ENCODE peak calls at places on chromosome 1, in five cellular contexts. O, V, N, F and P are unnamed samples.

GRCh38 chr1:11458811-11459275 is 20.1 kb upstream of the DISP3 start:
- DNase-seq in V (no peak), F (no peak), O (no peak), N (no peak), P (no peak)

GRCh38 chr1:227395391-227396028 is 77.2 kb upstream of the CDC42BPA start:
- DNase-seq in F (no peak), V (no peak), O (no peak), N (no peak), P (no peak)

GRCh38 chr1:93878501-93878888 is 511 bp downstream of the DNTTIP2 start:
- DNase-seq in V (peak; percentile 50), F (peak; percentile 41), O (peak; percentile 9), N (peak; percentile 76), P (peak; percentile 24)

GRCh38 chr1:67749263-67749843 is 64.4 kb downstream of the GADD45A start:
- DNase-seq in F (no peak), V (no peak), O (no peak), N (no peak), P (no peak)

GRCh38 chr1:156499703-156500577 is 635 bp downstream of the MEF2D start:
- DNase-seq in O (no peak), F (peak; percentile 56), N (peak; percentile 66), V (peak; percentile 29), P (peak; percentile 46)

GRCh38 chr1:209879539-209879938 is 51.8 kb downstream of the UTP25 start:
- DNase-seq in F (no peak), O (peak; percentile 2), V (peak; percentile 17), N (no peak), P (no peak)

GRCh38 chr1:172642970-172643369 is 15.9 kb upstream of the FASLG start:
- DNase-seq in V (peak; percentile 55), F (no peak), N (no peak), O (peak; percentile 41), P (no peak)

GRCh38 chr1:29934255-29934654 is 697.9 kb downstream of the PTPRU start:
- DNase-seq in F (no peak), N (no peak), O (no peak), V (no peak), P (no peak)

GRCh38 chr1:26915204-26915842 is 1.5 kb upstream of the NR0B2 start:
- DNase-seq in O (peak; percentile 56), N (no peak), F (no peak), V (no peak), P (no peak)

GRCh38 chr1:206507395-206508129 is at the start of gene RASSF5:
- DNase-seq in F (peak; percentile 50), O (no peak), V (peak; percentile 55), N (peak; percentile 74), P (peak; percentile 41)

GRCh38 chr1:206509612-206510257 is 2.4 kb downstream of the RASSF5 start:
- DNase-seq in N (no peak), V (no peak), F (no peak), O (peak; percentile 52), P (no peak)

GRCh38 chr1:206508956-206509355 is 1.6 kb downstream of the RASSF5 start:
- DNase-seq in O (no peak), F (no peak), V (no peak), N (no peak), P (peak; percentile 72)

GRCh38 chr1:206506803-206507394 is 432 bp upstream of the RASSF5 start:
- DNase-seq in F (no peak), V (no peak), O (no peak), N (no peak), P (no peak)

GRCh38 chr1:206508130-206508884 is 976 bp downstream of the RASSF5 start:
- DNase-seq in F (no peak), V (no peak), N (no peak), O (peak; percentile 14), P (no peak)
- TF ChIP-seq BHLHE40 in F (no peak), V (no peak), N (no peak), O (no peak), P (no peak)

GRCh38 chr1:53752281-53752680 is 13.3 kb upstream of the GLIS1 start:
- DNase-seq in V (no peak), F (no peak), N (no peak), O (no peak), P (no peak)

GRCh38 chr1:53754484-53755312 is 15.7 kb upstream of the GLIS1 start:
- DNase-seq in V (peak; percentile 48), O (peak; percentile 55), N (peak; percentile 67), F (peak; percentile 67), P (peak; percentile 77)
- TF ChIP-seq BHLHE40 in V (no peak), O (no peak), N (no peak), F (no peak), P (no peak)

GRCh38 chr1:78779831-78780230 is 130.2 kb downstream of the IFI44 start:
- DNase-seq in N (no peak), F (no peak), V (no peak), O (no peak), P (peak; percentile 48)
- TF ChIP-seq BHLHE40 in N (no peak), F (no peak), V (no peak), O (no peak), P (no peak)

GRCh38 chr1:15595809-15596730 is 11.2 kb upstream of the AGMAT start:
- DNase-seq in V (no peak), F (no peak), N (no peak), O (peak; percentile 14), P (no peak)
- TF ChIP-seq BHLHE40 in V (no peak), F (no peak), N (no peak), O (no peak), P (no peak)

GRCh38 chr1:239977414-239977813 is 114.3 kb upstream of the FMN2 start:
- DNase-seq in V (no peak), F (no peak), N (no peak), O (no peak), P (no peak)

GRCh38 chr1:239979469-239979868 is 112.2 kb upstream of the FMN2 start:
- DNase-seq in N (no peak), F (no peak), O (no peak), V (no peak), P (no peak)

GRCh38 chr1:239976130-239976968 is 115.3 kb upstream of the FMN2 start:
- DNase-seq in N (peak; percentile 67), O (peak; percentile 35), F (peak; percentile 72), V (peak; percentile 68), P (peak; percentile 59)
- TF ChIP-seq BHLHE40 in N (no peak), O (no peak), F (no peak), V (no peak), P (no peak)

DNA sequence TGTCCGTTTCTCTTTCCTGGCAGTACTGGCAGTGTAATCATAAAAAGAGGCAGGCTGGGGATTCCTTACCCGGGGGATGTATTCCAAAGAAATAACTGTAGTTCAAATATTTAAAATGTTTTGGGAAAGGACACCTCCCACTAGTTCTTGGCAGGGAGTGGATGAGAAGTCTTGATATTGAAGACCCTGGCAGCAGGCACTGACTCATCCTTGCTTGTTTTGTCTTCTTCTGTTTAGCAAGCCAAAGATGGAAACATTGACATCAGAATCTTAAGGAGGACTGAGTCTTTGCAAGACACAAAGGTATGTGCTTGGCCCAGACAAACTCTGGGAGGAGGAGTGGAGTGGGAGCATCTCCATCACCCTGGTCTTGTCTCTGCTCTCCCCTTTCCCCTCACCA is 639 bp downstream of the IL20 start:
- DNase-seq in V (peak; percentile 47), N (no peak), F (no peak), O (no peak), P (peak; percentile 51)
- TF ChIP-seq BHLHE40 in V (no peak), N (no peak), F (no peak), O (no peak), P (no peak)

DNA sequence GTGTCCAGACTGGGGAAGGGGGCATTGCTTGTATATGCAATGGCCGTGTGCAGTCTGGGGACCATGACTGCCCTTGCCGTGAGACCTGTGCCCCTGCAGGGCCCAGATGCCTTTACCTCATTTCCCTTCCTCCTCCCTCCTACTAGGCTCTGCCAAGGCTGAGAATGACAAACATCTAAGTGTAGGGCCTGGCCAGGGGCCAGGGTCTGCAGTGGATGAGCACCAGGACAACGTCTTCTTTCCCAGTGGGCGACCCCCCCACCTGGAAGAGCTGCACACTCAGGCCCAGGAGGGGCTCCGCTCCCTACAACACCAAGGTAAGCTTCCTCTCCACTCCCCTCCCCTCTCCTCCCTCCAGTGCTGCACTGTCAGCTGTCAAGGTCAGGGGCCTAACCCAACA is 49.5 kb downstream of the YARS1 start:
- DNase-seq in F (no peak), O (no peak), V (peak; percentile 24), N (no peak), P (peak; percentile 31)
- TF ChIP-seq BHLHE40 in F (no peak), O (no peak), V (no peak), N (no peak), P (no peak)